ENCODE peak calls at places on chromosomes 5 and 9, in six cellular contexts. X is body of pancreas, J is testis, V is IMR-90, U is heart right ventricle, Y is neural progenitor cell. Q is an unnamed sample.

GRCh38 chr5:149063017-149063687 is at the start of gene SH3TC2:
- DNase-seq in X (peak), J (peak), V (peak), U (peak), Y (peak), Q (peak)

GRCh38 chr9:131636593-131636992 is 91.3 kb downstream of the PRRT1B start:
- DNase-seq in X (no peak), J (no peak), V (no peak), U (no peak), Y (no peak), Q (no peak)

GRCh38 chr9:126775926-126776325 is 28.9 kb upstream of the ZBTB43 start:
- DNase-seq in X (no peak), J (no peak), V (no peak), U (no peak), Y (no peak), Q (no peak)

GRCh38 chr5:177508837-177509236 is 789 bp downstream of the DOK3 start:
- DNase-seq in X (no peak), J (no peak), V (no peak), U (no peak), Y (no peak), Q (peak)

GRCh38 chr9:88023001-88023400 is 48.7 kb upstream of the CDK20 start:
- DNase-seq in X (no peak), J (no peak), V (no peak), U (no peak), Y (no peak), Q (no peak)

GRCh38 chr9:70054546-70054945 is 10.9 kb downstream of the MAMDC2 start:
- DNase-seq in X (no peak), J (no peak), V (no peak), U (no peak), Y (no peak), Q (no peak)

GRCh38 chr9:15101046-15101445 is 190.8 kb upstream of the FREM1 start:
- DNase-seq in X (no peak), J (no peak), V (peak), U (no peak), Y (no peak), Q (no peak)

GRCh38 chr5:147310059-147310704 is 75.4 kb downstream of the STK32A start:
- DNase-seq in X (peak), J (peak), V (peak), U (no peak), Y (no peak), Q (peak)

GRCh38 chr5:150161242-150162141 is 5.1 kb upstream of the CDX1 start:
- DNase-seq in X (peak), J (peak), V (peak), U (peak), Y (peak), Q (peak)

GRCh38 chr9:68843239-68843638 is 138.2 kb downstream of the PIP5K1B start:
- DNase-seq in X (no peak), J (no peak), V (no peak), U (no peak), Y (no peak), Q (no peak)

GRCh38 chr9:73229543-73229942 is 77.9 kb downstream of the ANXA1 start:
- DNase-seq in X (no peak), J (no peak), V (no peak), U (no peak), Y (no peak), Q (no peak)

GRCh38 chr9:126561582-126561981 is 52.1 kb upstream of the LMX1B start:
- DNase-seq in X (no peak), J (no peak), V (no peak), U (no peak), Y (no peak), Q (no peak)

GRCh38 chr5:33526755-33527154 is 86.0 kb downstream of the TARS1 start:
- DNase-seq in X (peak), J (no peak), V (no peak), U (no peak), Y (no peak), Q (no peak)

GRCh38 chr9:83039303-83039702 is 23.6 kb downstream of the RASEF start:
- DNase-seq in X (no peak), J (no peak), V (no peak), U (no peak), Y (no peak), Q (no peak)

GRCh38 chr5:51567636-51568035 is 184.4 kb downstream of the ISL1 start:
- DNase-seq in X (no peak), J (no peak), V (no peak), U (no peak), Y (no peak), Q (no peak)

GRCh38 chr5:130183115-130183514 is 278.9 kb downstream of the CHSY3 start:
- DNase-seq in X (no peak), J (no peak), V (no peak), U (no peak), Y (no peak), Q (no peak)

GRCh38 chr9:70924380-70924779 is 197.0 kb downstream of the TRPM3 start:
- DNase-seq in X (no peak), J (no peak), V (peak), U (no peak), Y (no peak), Q (no peak)

GRCh38 chr9:121680236-121680635 is 28.8 kb downstream of the DAB2IP start:
- DNase-seq in X (no peak), J (no peak), V (no peak), U (no peak), Y (no peak), Q (peak)

GRCh38 chr5:116953251-116953934 is 378.8 kb upstream of the SEMA6A start:
- DNase-seq in X (no peak), J (no peak), V (no peak), U (no peak), Y (peak), Q (no peak)

GRCh38 chr9:37971691-37972090 is 67.8 kb upstream of the SLC25A51 start:
- DNase-seq in X (no peak), J (no peak), V (no peak), U (no peak), Y (no peak), Q (no peak)

GRCh38 chr5:140633081-140633471 is at the start of gene CD14:
- DNase-seq in X (peak), J (peak), V (no peak), U (peak), Y (no peak), Q (peak)

GRCh38 chr9:113349434-113350337 is at the start of gene BSPRY:
- DNase-seq in X (peak), J (peak), V (no peak), U (no peak), Y (peak), Q (no peak)

GRCh38 chr5:121189569-121190305 is 661.9 kb upstream of the FTMT start:
- DNase-seq in X (peak), J (peak), V (peak), U (no peak), Y (no peak), Q (no peak)

GRCh38 chr5:172411423-172412111 is 42.8 kb downstream of the SH3PXD2B start:
- DNase-seq in X (no peak), J (no peak), V (peak), U (no peak), Y (no peak), Q (no peak)

GRCh38 chr9:135587658-135588057 is 26.1 kb downstream of the PAEP start:
- DNase-seq in X (no peak), J (no peak), V (no peak), U (no peak), Y (no peak), Q (no peak)

GRCh38 chr9:81317939-81318338 is 371.4 kb downstream of the TLE1 start:
- DNase-seq in X (no peak), J (no peak), V (no peak), U (no peak), Y (peak), Q (no peak)

GRCh38 chr5:31630931-31631330 is 8.0 kb upstream of the PDZD2 start:
- DNase-seq in X (no peak), J (no peak), V (no peak), U (peak), Y (no peak), Q (no peak)

GRCh38 chr5:17336054-17336453 is 118.6 kb downstream of the BASP1 start:
- DNase-seq in X (no peak), J (no peak), V (no peak), U (no peak), Y (no peak), Q (no peak)

GRCh38 chr9:103041961-103042360 is 46.8 kb downstream of the CYLC2 start:
- DNase-seq in X (no peak), J (no peak), V (no peak), U (no peak), Y (no peak), Q (no peak)

GRCh38 chr5:92267830-92268229 is 884.7 kb upstream of the ARRDC3 start:
- DNase-seq in X (no peak), J (no peak), V (no peak), U (no peak), Y (no peak), Q (no peak)

GRCh38 chr9:33687779-33688178 is 107.6 kb upstream of the PRSS3 start:
- DNase-seq in X (no peak), J (no peak), V (peak), U (no peak), Y (no peak), Q (no peak)

DNA sequence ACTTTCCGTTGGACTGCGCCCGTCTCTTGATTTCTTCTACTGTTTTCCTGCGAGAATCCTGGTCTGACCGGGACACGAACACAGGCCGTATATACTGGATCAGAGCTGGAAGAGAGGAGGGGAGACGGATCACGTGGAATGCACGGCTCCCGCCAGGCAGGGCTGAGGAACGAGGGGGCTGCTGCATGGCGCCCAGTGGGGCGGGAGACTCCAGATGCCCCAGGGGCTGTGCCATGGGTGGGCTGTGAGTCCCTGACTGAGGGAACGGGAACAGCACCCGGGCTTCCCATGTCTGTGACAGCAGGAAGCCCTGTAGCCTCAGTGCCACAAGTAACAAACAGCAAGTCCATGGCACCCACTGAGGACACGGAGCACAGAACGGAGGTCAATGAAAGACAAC is 34.0 kb downstream of the LPCAT1 start:
- DNase-seq in X (no peak), J (no peak), V (no peak), U (no peak), Y (no peak), Q (no peak)
- H3K4me3 ChIP-seq in X (no peak), J (no peak), V (no peak), U (no peak), Y (no peak), Q (no peak)

DNA sequence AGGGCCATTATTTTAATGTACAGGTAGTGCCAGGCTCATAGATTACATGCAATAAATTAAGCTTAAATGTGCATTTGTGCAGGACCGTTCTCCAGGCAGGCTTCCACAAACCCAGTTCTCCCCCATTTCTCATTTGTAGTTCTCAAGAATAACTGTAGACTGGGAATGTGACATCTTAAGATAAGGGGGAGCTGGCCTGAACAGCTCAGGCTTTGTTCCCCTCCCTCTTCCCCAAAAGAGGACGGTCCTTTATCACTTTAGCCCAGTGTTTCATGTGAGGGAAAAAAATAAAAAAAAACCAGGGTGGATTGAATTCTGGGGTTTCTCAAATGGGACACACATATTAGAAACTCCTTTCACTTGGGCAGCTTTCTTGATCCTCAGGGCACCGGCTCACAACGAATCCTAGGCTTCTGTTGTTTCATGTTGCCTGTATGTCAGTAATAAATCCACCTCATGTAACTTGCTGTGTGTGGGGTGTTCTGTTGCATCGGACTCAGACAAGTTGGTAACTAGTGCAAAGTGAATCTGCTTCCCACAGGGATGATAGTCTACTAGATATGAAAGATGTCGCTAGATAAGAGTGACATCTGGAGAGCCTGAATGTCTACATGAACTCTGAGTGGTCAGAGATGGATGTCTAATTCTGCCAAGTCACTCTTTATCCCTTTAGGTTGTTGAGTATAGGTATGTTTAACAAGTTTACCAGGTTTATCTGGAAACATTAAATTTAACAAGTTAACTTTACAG is 2030.6 kb upstream of the NUDT12 start:
- DNase-seq in X (no peak), J (no peak), V (no peak), U (no peak), Y (no peak), Q (no peak)
- H3K4me3 ChIP-seq in X (no peak), J (no peak), V (no peak), U (no peak), Y (no peak), Q (no peak)

GRCh38 chr9:137030931-137031527 is 859 bp downstream of the FUT7 start:
- DNase-seq in X (no peak), J (no peak), V (no peak), U (no peak), Y (no peak), Q (no peak)
- H3K4me3 ChIP-seq in X (no peak), J (no peak), V (no peak), U (no peak), Y (no peak), Q (no peak)

GRCh38 chr9:129628709-129629108 is 2.7 kb downstream of the NTMT1 start:
- DNase-seq in X (no peak), J (peak), V (no peak), U (no peak), Y (no peak), Q (no peak)

GRCh38 chr9:129626079-129626943 is at the start of gene NTMT1:
- DNase-seq in X (peak), J (peak), V (peak), U (peak), Y (peak), Q (peak)

GRCh38 chr9:129627556-129628492 is 1.9 kb downstream of the NTMT1 start:
- DNase-seq in X (no peak), J (no peak), V (no peak), U (no peak), Y (no peak), Q (no peak)

GRCh38 chr9:129624947-129625346 is 1.0 kb upstream of the NTMT1 start:
- DNase-seq in X (no peak), J (no peak), V (peak), U (no peak), Y (no peak), Q (no peak)

DNA sequence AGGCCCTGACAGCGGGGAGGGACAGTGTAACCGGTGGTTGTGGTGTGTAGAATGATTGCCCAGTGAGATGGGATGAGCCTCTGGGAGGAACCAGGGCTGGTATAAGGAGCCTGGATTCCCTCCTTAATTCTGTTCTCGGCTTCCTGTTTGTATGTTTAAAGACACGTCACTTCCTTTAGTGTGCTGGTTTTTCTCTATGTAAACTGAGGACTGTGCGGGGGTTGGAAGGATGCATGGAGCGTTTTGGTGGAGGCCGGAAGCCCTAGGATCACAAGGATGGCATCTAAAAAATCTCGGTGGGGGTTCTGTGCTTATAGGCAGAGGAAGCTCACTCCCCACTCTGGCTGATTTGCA is 958 bp downstream of the NTMT1 start:
- DNase-seq in X (no peak), J (no peak), V (peak), U (no peak), Y (no peak), Q (no peak)
- H3K4me3 ChIP-seq in X (peak), J (peak), V (peak), U (peak), Y (peak), Q (peak)

Q was measured in aorta.